ENCODE peak calls at places on chromosomes 4 and X, in six cellular contexts. V is IMR-90, W is neuronal stem cell, D is mesenchymal stem cell, U is trophoblast cell, A is H1. Z is an unnamed sample.

GRCh38 chrX:38539748-38540147 is 21.6 kb upstream of the TSPAN7 start:
- DNase-seq in U (no peak), A (no peak), D (no peak), V (no peak), W (no peak), Z (no peak)

GRCh38 chr4:22514431-22514830 is 1.4 kb downstream of the ADGRA3 start:
- DNase-seq in V (peak), D (peak), W (no peak), A (no peak), U (no peak), Z (no peak)

GRCh38 chrX:33183366-33183765 is 28.0 kb downstream of the DMD start:
- DNase-seq in W (no peak), D (peak), A (no peak), V (peak), U (no peak), Z (no peak)

GRCh38 chr4:91087743-91088142 is 960.5 kb downstream of the CCSER1 start:
- DNase-seq in V (no peak), W (no peak), D (no peak), A (no peak), U (peak), Z (no peak)

GRCh38 chrX:128518508-128518907 is 466.3 kb upstream of the ACTRT1 start:
- DNase-seq in W (no peak), D (peak), V (peak), U (peak), A (no peak), Z (no peak)

GRCh38 chr4:1418494-1419285 is 12.4 kb upstream of the NKX1-1 start:
- DNase-seq in D (no peak), V (no peak), W (no peak), U (no peak), A (no peak), Z (no peak)

GRCh38 chr4:3480528-3481112 is 17.5 kb downstream of the DOK7 start:
- DNase-seq in D (peak), A (peak), U (peak), W (peak), V (peak), Z (peak)

GRCh38 chrX:87403551-87403950 is 114.1 kb upstream of the KLHL4 start:
- DNase-seq in V (no peak), A (no peak), U (no peak), W (no peak), D (no peak), Z (no peak)

GRCh38 chr4:149008415-149009025 is 566.3 kb upstream of the NR3C2 start:
- DNase-seq in V (peak), W (no peak), U (peak), D (no peak), A (no peak), Z (no peak)

GRCh38 chr4:108982359-108982758 is 219.5 kb upstream of the ETNPPL start:
- DNase-seq in A (no peak), U (no peak), V (no peak), W (no peak), D (no peak), Z (no peak)
- H4K91ac ChIP-seq in A (no peak), U (no peak), V (no peak), W (no peak), D (no peak), Z (no peak)

GRCh38 chr4:186368291-186368690 is 102.3 kb downstream of the F11 start:
- DNase-seq in U (no peak), W (no peak), A (no peak), V (no peak), D (no peak), Z (no peak)

GRCh38 chr4:186360551-186360950 is 94.6 kb downstream of the F11 start:
- DNase-seq in W (no peak), D (no peak), A (no peak), U (no peak), V (no peak), Z (no peak)

DNA sequence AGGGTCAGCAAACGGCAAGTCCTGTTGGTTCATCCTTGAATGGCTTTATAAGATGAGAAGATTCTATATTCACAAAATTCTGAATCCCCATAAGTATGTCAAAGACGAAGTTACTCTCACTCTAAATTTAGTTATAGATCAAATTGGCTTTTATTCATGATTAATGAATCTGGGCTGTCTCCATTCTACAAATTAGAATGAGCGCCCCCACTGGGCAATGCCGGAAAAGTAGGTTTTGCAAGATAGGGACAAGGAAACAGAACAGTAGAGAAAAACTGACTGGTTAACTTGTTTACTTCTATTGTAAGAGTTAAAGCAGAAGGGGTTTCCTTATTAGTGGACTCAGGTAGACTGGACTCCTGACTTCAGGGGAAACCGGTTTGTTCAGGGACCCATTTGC is 100.3 kb downstream of the F11 start:
- DNase-seq in W (no peak), U (no peak), D (no peak), A (no peak), V (no peak), Z (no peak)
- H4K91ac ChIP-seq in W (no peak), U (no peak), D (no peak), A (no peak), V (no peak), Z (no peak)

DNA sequence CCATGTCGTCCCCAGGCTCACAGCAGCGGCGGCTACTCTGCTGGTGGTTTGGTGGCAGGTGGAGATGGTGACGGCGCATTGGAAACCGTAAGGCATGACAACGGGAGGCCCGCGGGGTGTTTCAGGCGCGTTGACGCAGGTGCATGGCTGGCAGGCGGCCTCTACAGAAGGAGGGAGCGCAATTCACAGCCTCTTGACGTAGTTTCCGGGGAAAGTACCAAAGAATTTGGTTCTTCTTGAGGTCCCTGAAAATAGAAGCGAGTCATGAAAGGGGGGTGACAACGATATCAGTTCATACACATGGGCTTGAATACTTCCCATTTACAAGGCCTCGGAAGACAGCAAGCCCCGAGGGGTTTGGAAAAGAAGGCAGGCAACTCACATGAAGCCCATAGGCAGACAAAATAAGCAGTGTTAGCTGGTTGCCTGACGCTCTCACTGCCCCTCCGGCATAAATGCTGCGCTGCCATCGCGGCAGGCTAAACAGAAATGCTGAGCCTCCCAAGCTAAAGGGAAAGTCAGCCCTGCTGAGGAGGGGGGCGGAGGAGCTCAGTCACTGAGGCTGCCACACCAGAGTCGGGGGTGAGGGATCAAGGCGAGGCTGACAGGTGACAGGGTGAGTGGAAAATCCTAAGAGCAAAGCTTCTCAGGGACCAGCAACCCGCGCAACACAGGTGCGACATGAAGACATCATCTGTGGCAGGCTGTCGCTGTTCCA is 52.3 kb upstream of the PDLIM3 start:
- DNase-seq in W (no peak), V (peak), D (peak), U (peak), A (no peak), Z (peak)
- H4K91ac ChIP-seq in W (no peak), V (no peak), D (peak), U (no peak), A (peak), Z (no peak)

GRCh38 chrX:43450355-43450754 is 205.7 kb upstream of the MAOA start:
- DNase-seq in V (no peak), D (no peak), U (no peak), W (no peak), A (no peak), Z (peak)
- H4K91ac ChIP-seq in V (no peak), D (no peak), U (no peak), W (no peak), A (no peak), Z (no peak)

GRCh38 chr4:183533698-183534097 is 28.8 kb downstream of the ING2 start:
- DNase-seq in D (no peak), V (no peak), A (peak), W (no peak), U (no peak), Z (peak)
- H4K91ac ChIP-seq in D (no peak), V (no peak), A (no peak), W (no peak), U (no peak), Z (no peak)